ENCODE peak calls at places on chromosomes 2 and 18, in five cellular contexts. One of them, this sample, is unnamed.

GRCh38 chr18:44803019-44803650 is 122.4 kb downstream of the SETBP1 start:
- DNase-seq in stimulated activated CD4-positive, alpha-beta T cell treated with anti-CD3 and anti-CD28 coated beads, Interleukin-1b, Interleukin-23, amount 100 ng/mL, for 24 hours: no peak
- DNase-seq in OCI-M1: no peak
- DNase-seq in ovary: no peak
- DNase-seq in astrocyte of the hippocampus: peak
- DNase-seq in this sample: no peak

GRCh38 chr2:2942225-2942624 is 435.4 kb downstream of the EIPR1 start:
- DNase-seq in ovary: no peak
- DNase-seq in OCI-M1: no peak
- DNase-seq in stimulated activated CD4-positive, alpha-beta T cell treated with anti-CD3 and anti-CD28 coated beads, Interleukin-1b, Interleukin-23, amount 100 ng/mL, for 24 hours: no peak
- DNase-seq in astrocyte of the hippocampus: no peak
- DNase-seq in this sample: no peak

GRCh38 chr18:42047721-42048120 is 92.7 kb downstream of the PIK3C3 start:
- DNase-seq in ovary: no peak
- DNase-seq in OCI-M1: no peak
- DNase-seq in astrocyte of the hippocampus: no peak
- DNase-seq in stimulated activated CD4-positive, alpha-beta T cell treated with anti-CD3 and anti-CD28 coated beads, Interleukin-1b, Interleukin-23, amount 100 ng/mL, for 24 hours: no peak
- DNase-seq in this sample: no peak

GRCh38 chr18:8654482-8655451 is 45.5 kb downstream of the RAB12 start:
- DNase-seq in astrocyte of the hippocampus: peak
- DNase-seq in OCI-M1: peak
- DNase-seq in stimulated activated CD4-positive, alpha-beta T cell treated with anti-CD3 and anti-CD28 coated beads, Interleukin-1b, Interleukin-23, amount 100 ng/mL, for 24 hours: no peak
- DNase-seq in ovary: no peak
- DNase-seq in this sample: no peak

GRCh38 chr2:216083464-216084279 is 2.0 kb downstream of the TMEM169 start:
- DNase-seq in OCI-M1: no peak
- DNase-seq in ovary: no peak
- DNase-seq in stimulated activated CD4-positive, alpha-beta T cell treated with anti-CD3 and anti-CD28 coated beads, Interleukin-1b, Interleukin-23, amount 100 ng/mL, for 24 hours: no peak
- DNase-seq in astrocyte of the hippocampus: peak
- DNase-seq in this sample: no peak

GRCh38 chr2:28137221-28137620 is 246.7 kb downstream of the BABAM2 start:
- DNase-seq in astrocyte of the hippocampus: peak
- DNase-seq in OCI-M1: no peak
- DNase-seq in stimulated activated CD4-positive, alpha-beta T cell treated with anti-CD3 and anti-CD28 coated beads, Interleukin-1b, Interleukin-23, amount 100 ng/mL, for 24 hours: no peak
- DNase-seq in ovary: peak
- DNase-seq in this sample: no peak

GRCh38 chr18:74063552-74063951 is 84.1 kb downstream of the FBXO15 start:
- DNase-seq in astrocyte of the hippocampus: no peak
- DNase-seq in stimulated activated CD4-positive, alpha-beta T cell treated with anti-CD3 and anti-CD28 coated beads, Interleukin-1b, Interleukin-23, amount 100 ng/mL, for 24 hours: no peak
- DNase-seq in ovary: no peak
- DNase-seq in OCI-M1: no peak
- DNase-seq in this sample: no peak

GRCh38 chr18:13235326-13235937 is 16.9 kb downstream of the LDLRAD4 start:
- DNase-seq in stimulated activated CD4-positive, alpha-beta T cell treated with anti-CD3 and anti-CD28 coated beads, Interleukin-1b, Interleukin-23, amount 100 ng/mL, for 24 hours: no peak
- DNase-seq in astrocyte of the hippocampus: peak
- DNase-seq in ovary: no peak
- DNase-seq in OCI-M1: no peak
- DNase-seq in this sample: peak

GRCh38 chr2:26442707-26443106 is 35.2 kb downstream of the OTOF start:
- DNase-seq in stimulated activated CD4-positive, alpha-beta T cell treated with anti-CD3 and anti-CD28 coated beads, Interleukin-1b, Interleukin-23, amount 100 ng/mL, for 24 hours: no peak
- DNase-seq in OCI-M1: no peak
- DNase-seq in astrocyte of the hippocampus: no peak
- DNase-seq in ovary: no peak
- DNase-seq in this sample: no peak

GRCh38 chr2:222693837-222694236 is 22.4 kb downstream of the MOGAT1 start:
- DNase-seq in stimulated activated CD4-positive, alpha-beta T cell treated with anti-CD3 and anti-CD28 coated beads, Interleukin-1b, Interleukin-23, amount 100 ng/mL, for 24 hours: no peak
- DNase-seq in astrocyte of the hippocampus: no peak
- DNase-seq in ovary: no peak
- DNase-seq in OCI-M1: peak
- DNase-seq in this sample: no peak

GRCh38 chr18:67132919-67133318 is 383.6 kb downstream of the DSEL start:
- DNase-seq in ovary: no peak
- DNase-seq in OCI-M1: no peak
- DNase-seq in stimulated activated CD4-positive, alpha-beta T cell treated with anti-CD3 and anti-CD28 coated beads, Interleukin-1b, Interleukin-23, amount 100 ng/mL, for 24 hours: no peak
- DNase-seq in astrocyte of the hippocampus: no peak
- DNase-seq in this sample: no peak

GRCh38 chr2:27903649-27904544 is 13.4 kb downstream of the BABAM2 start:
- DNase-seq in astrocyte of the hippocampus: peak
- DNase-seq in stimulated activated CD4-positive, alpha-beta T cell treated with anti-CD3 and anti-CD28 coated beads, Interleukin-1b, Interleukin-23, amount 100 ng/mL, for 24 hours: no peak
- DNase-seq in ovary: no peak
- DNase-seq in OCI-M1: no peak
- DNase-seq in this sample: no peak

GRCh38 chr2:163667064-163667887 is 68.5 kb downstream of the FIGN start:
- DNase-seq in stimulated activated CD4-positive, alpha-beta T cell treated with anti-CD3 and anti-CD28 coated beads, Interleukin-1b, Interleukin-23, amount 100 ng/mL, for 24 hours: no peak
- DNase-seq in ovary: no peak
- DNase-seq in OCI-M1: peak
- DNase-seq in astrocyte of the hippocampus: peak
- DNase-seq in this sample: no peak

GRCh38 chr2:161131804-161132203 is 28.4 kb upstream of the TANK start:
- DNase-seq in stimulated activated CD4-positive, alpha-beta T cell treated with anti-CD3 and anti-CD28 coated beads, Interleukin-1b, Interleukin-23, amount 100 ng/mL, for 24 hours: no peak
- DNase-seq in astrocyte of the hippocampus: no peak
- DNase-seq in ovary: no peak
- DNase-seq in OCI-M1: no peak
- DNase-seq in this sample: no peak

GRCh38 chr2:81589406-81589805 is 1284.9 kb upstream of the LRRTM1 start:
- DNase-seq in OCI-M1: no peak
- DNase-seq in ovary: no peak
- DNase-seq in astrocyte of the hippocampus: no peak
- DNase-seq in stimulated activated CD4-positive, alpha-beta T cell treated with anti-CD3 and anti-CD28 coated beads, Interleukin-1b, Interleukin-23, amount 100 ng/mL, for 24 hours: no peak
- DNase-seq in this sample: no peak

GRCh38 chr18:2918761-2919550 is 72.2 kb downstream of the EMILIN2 start:
- DNase-seq in stimulated activated CD4-positive, alpha-beta T cell treated with anti-CD3 and anti-CD28 coated beads, Interleukin-1b, Interleukin-23, amount 100 ng/mL, for 24 hours: no peak
- DNase-seq in astrocyte of the hippocampus: no peak
- DNase-seq in ovary: no peak
- DNase-seq in OCI-M1: no peak
- DNase-seq in this sample: no peak

GRCh38 chr2:240412975-240413812 is 22.3 kb upstream of the GPC1 start:
- DNase-seq in stimulated activated CD4-positive, alpha-beta T cell treated with anti-CD3 and anti-CD28 coated beads, Interleukin-1b, Interleukin-23, amount 100 ng/mL, for 24 hours: no peak
- DNase-seq in ovary: peak
- DNase-seq in astrocyte of the hippocampus: no peak
- DNase-seq in OCI-M1: no peak
- DNase-seq in this sample: peak